ENCODE peak calls at places on chromosomes 12 and 14, in seven cellular contexts. Z, P, J, B, I, G and U are unnamed samples.

GRCh38 chr12:77560714-77561113 is 270.0 kb upstream of the NAV3 start:
- DNase-seq in Z (no peak), P (no peak), J (no peak), B (no peak), I (no peak), G (no peak), U (no peak)

GRCh38 chr12:39831587-39832315 is 212.1 kb upstream of the ABCD2 start:
- DNase-seq in Z (no peak), P (no peak), J (no peak), B (no peak), I (no peak), G (no peak), U (no peak)

GRCh38 chr12:40946612-40947194 is 241.4 kb upstream of the PDZRN4 start:
- DNase-seq in Z (no peak), P (no peak), J (no peak), B (no peak), I (no peak), G (no peak), U (no peak)

GRCh38 chr14:63276492-63277342 is 42.0 kb downstream of the GPHB5 start:
- DNase-seq in Z (no peak), P (no peak), J (no peak), B (no peak), I (no peak), G (no peak), U (no peak)

GRCh38 chr12:25761356-25761755 is 197.1 kb upstream of the RASSF8 start:
- DNase-seq in Z (no peak), P (no peak), J (no peak), B (no peak), I (no peak), G (no peak), U (no peak)

GRCh38 chr14:24436355-24437019 is 6.1 kb downstream of the SDR39U1 start:
- DNase-seq in Z (no peak), P (peak; percentile 48), J (no peak), B (no peak), I (no peak), G (no peak), U (no peak)

GRCh38 chr12:111446631-111447570 is 41.2 kb downstream of the SH2B3 start:
- DNase-seq in Z (no peak), P (peak; percentile 9), J (peak; percentile 15), B (no peak), I (no peak), G (no peak), U (no peak)

GRCh38 chr14:76708028-76708427 is 53.2 kb upstream of the VASH1 start:
- DNase-seq in Z (no peak), P (no peak), J (no peak), B (no peak), I (no peak), G (no peak), U (no peak)

GRCh38 chr12:50326636-50327284 is 43.4 kb upstream of the LIMA1 start:
- DNase-seq in Z (no peak), P (peak; percentile 29), J (no peak), B (no peak), I (peak; percentile 69), G (no peak), U (no peak)

GRCh38 chr12:75774309-75775052 is 257.1 kb downstream of the PHLDA1 start:
- DNase-seq in Z (no peak), P (no peak), J (no peak), B (no peak), I (no peak), G (no peak), U (no peak)

GRCh38 chr12:79597910-79598309 is 92.9 kb downstream of the PAWR start:
- DNase-seq in Z (no peak), P (no peak), J (no peak), B (no peak), I (no peak), G (no peak), U (no peak)
- H3K27ac ChIP-seq in Z (no peak overlapping the region), P (no peak overlapping the region), J (no peak overlapping the region), B (no peak overlapping the region), I (no peak overlapping the region), G (no peak overlapping the region), U (no peak overlapping the region)

DNA sequence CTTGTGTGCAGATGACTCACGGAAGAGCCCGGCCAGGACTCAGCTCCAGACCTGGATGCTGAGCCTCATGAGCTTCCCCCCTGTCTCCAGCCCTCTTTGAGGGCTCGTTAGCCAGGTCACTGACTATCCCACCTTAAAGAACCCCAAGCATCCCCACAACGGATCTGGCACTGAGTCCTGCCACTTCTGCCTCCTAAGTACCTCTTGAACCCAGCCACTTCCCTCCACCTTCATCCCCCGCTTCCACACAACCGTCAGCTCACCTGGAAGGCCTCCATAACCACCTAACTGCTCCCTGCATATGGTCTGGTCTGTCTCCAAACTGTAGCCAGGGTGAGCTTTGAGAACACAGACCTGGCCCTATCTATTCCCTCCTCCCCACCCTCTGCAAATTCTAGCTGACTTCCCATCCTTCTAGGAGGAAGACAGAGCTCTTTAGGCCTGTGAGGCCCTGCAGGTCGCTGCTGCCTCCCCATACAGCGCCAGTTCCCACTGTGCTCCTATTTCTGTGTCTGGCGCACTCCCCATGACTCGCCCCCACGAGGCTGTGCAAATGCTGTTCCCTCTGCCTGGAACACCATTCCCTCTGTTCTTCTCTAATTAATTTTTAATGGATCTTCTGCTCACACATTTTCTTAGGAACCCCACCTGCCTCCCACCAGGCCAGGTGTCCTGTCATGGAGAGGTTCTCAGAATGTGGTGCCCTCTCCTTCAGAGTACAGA is 2.9 kb upstream of the HSP90AA1 start:
- DNase-seq in Z (no peak), P (no peak), J (no peak), B (no peak), I (no peak), G (no peak), U (no peak)
- H3K27ac ChIP-seq in Z (no peak overlapping the region), P (no peak overlapping the region), J (peak overlapping the region; percentile 7), B (no peak overlapping the region), I (no peak overlapping the region), G (no peak overlapping the region), U (peak overlapping the region; percentile 9)

GRCh38 chr14:19873178-19873577 is 1.8 kb upstream of the OR4K2 start:
- DNase-seq in Z (no peak), P (no peak), J (no peak), B (no peak), I (no peak), G (no peak), U (no peak)

GRCh38 chr14:19878029-19878642 is 3.2 kb downstream of the OR4K2 start:
- DNase-seq in Z (no peak), P (no peak), J (no peak), B (no peak), I (no peak), G (no peak), U (no peak)

GRCh38 chr14:19874842-19875241 is at the start of gene OR4K2:
- DNase-seq in Z (no peak), P (no peak), J (no peak), B (no peak), I (no peak), G (no peak), U (no peak)
- H3K27ac ChIP-seq in Z (no peak within 1 kb of the TSS), P (no peak within 1 kb of the TSS), J (no peak within 1 kb of the TSS), B (no peak within 1 kb of the TSS), I (no peak within 1 kb of the TSS), G (no peak within 1 kb of the TSS), U (no peak within 1 kb of the TSS)

DNA sequence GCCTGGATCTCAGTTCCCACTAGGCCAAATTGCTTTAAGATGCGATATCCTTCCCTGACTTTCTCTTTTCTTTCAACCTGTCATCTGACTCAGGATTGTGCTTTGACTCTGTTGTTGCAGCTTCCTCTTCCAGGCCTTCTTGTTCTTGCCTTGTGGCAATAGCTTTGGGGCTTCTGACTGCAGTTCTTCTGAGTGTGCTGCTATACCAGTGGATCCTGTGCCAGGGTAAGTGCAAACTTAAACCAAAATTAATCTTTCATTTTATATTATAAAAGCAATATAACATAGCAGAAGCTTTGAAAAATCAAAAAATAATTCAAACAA is 2.7 kb downstream of the KLRG1 start:
- DNase-seq in Z (no peak), P (no peak), J (no peak), B (no peak), I (no peak), G (no peak), U (no peak)
- H3K27ac ChIP-seq in Z (no peak overlapping the region), P (no peak overlapping the region), J (no peak overlapping the region), B (no peak overlapping the region), I (no peak overlapping the region), G (no peak overlapping the region), U (no peak overlapping the region)